ENCODE peak calls at places on chromosomes 16 and 17, in five cellular contexts. B is ovary, H is sigmoid colon, X is psoas muscle, F is MM.1S. M is an unnamed sample.

GRCh38 chr16:10575506-10576130 is 4.8 kb downstream of the EMP2 start:
- DNase-seq in X (no peak), F (no peak), H (no peak), B (no peak), M (no peak)

GRCh38 chr17:29180051-29180787 is at the start of gene MYO18A:
- DNase-seq in H (peak; percentile 87), X (peak; percentile 89), B (peak; percentile 74), F (peak; percentile 76), M (peak; percentile 31)

GRCh38 chr16:24988593-24989338 is 26.4 kb downstream of the ARHGAP17 start:
- DNase-seq in X (no peak), H (no peak), F (peak; percentile 24), B (no peak), M (peak; percentile 77)

GRCh38 chr16:57224651-57225335 is 20.3 kb upstream of the ARL2BP start:
- DNase-seq in X (no peak), F (no peak), B (no peak), H (no peak), M (no peak)

GRCh38 chr17:33469911-33470310 is 176.8 kb upstream of the ASIC2 start:
- DNase-seq in H (no peak), X (no peak), F (no peak), B (no peak), M (peak; percentile 71)

GRCh38 chr17:66755101-66755943 is 79.6 kb upstream of the CACNG5 start:
- DNase-seq in B (no peak), X (no peak), F (no peak), H (peak; percentile 45), M (no peak)

GRCh38 chr17:38693700-38694329 is 11.3 kb upstream of the MLLT6 start:
- DNase-seq in B (peak; percentile 98), X (peak; percentile 94), F (no peak), H (peak; percentile 99), M (no peak)

GRCh38 chr16:84018710-84019109 is 23.9 kb downstream of the SLC38A8 start:
- DNase-seq in F (no peak), X (no peak), B (no peak), H (no peak), M (no peak)

GRCh38 chr16:35776-36305 is 17.6 kb downstream of the POLR3K start:
- DNase-seq in H (no peak), F (no peak), B (no peak), X (no peak), M (no peak)
- H3K4me3 ChIP-seq in H (no peak overlapping the region), F (no peak overlapping the region), B (no peak overlapping the region), X (no peak overlapping the region), M (no peak overlapping the region)

DNA sequence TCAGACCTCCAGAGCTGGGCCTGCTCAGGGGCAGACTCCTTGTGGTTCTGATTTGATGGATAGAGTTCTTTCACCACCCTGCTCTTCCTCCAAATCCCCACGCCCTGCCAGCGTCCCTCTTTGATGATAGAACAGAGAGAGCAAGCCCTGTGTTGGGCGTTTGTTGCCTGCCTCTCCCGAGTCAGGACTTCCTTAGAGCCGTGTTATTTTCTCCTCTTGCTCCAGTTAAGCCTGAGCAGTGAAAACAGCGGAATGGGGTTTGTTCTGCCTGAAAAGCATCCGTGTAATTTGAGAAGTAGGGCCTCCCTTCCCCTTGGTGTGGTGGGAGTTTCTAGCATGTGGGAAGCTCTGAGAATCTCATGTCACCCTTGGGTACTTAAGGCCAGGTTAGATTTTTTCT is 22.1 kb downstream of the TMEM94 start:
- DNase-seq in H (no peak), X (no peak), F (no peak), B (no peak), M (no peak)
- H3K36me3 ChIP-seq in H (no peaks in the 10 kb centered on the region), X (peaks cover 10% of the 10 kb centered on the region), F (no peaks in the 10 kb centered on the region), B (no peaks in the 10 kb centered on the region), M (no peaks in the 10 kb centered on the region)

GRCh38 chr17:68602267-68602644 is 1.1 kb upstream of the FAM20A start:
- DNase-seq in F (no peak), B (no peak), H (no peak), X (no peak), M (no peak)
- H3K27me3 ChIP-seq in F (no peaks in the 10 kb centered on the region), B (no peaks in the 10 kb centered on the region), H (peaks cover 46% of the 10 kb centered on the region), X (no peaks in the 10 kb centered on the region), M (peaks cover 33% of the 10 kb centered on the region)

DNA sequence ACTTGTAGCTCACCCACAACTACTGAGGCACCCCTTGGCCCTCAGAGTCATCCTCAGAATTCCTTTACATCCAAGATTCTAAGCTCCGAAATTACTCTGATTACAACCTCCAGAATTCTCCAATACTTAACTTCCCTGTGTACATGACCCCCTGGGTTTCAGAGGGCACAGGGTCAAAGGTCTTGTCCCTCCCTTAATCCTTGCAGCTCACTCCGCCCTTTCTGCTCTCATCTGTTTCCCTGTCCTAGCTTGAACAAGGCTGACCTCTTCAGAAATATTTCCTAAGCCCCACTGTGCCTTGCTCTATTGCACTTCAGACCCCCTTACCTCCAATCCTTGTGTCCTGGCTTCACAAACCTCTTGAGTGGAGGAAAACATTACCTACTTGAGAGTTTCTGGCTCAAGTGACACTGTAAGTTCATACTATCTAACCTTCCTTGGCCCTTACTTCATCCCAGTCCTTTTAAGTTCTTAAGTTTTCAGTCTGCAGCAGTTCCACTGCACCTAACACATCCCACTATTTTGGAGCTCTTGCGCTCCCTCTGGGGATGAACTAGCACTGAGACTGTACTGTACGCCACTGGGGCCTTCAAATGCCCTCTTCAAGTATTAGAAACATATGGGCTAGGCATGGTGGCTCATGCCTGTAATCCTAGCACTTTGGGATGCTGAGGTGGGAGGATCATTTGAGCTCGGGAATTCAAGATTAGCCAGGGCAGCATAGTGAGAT is 6.2 kb downstream of the N4BP1 start:
- DNase-seq in X (no peak), H (no peak), B (no peak), F (no peak), M (no peak)
- H3K4me3 ChIP-seq in X (no peak overlapping the region), H (no peak overlapping the region), B (no peak overlapping the region), F (no peak overlapping the region), M (no peak overlapping the region)